ENCODE peak calls at places on chromosomes 16 and 17, in ten cellular contexts. One of them, this sample, is unnamed.

GRCh38 chr16:51592013-51592501 is 441.0 kb upstream of the SALL1 start:
- ATAC-seq in left cardiac atrium: no peak
- ATAC-seq in aorta: no peak
- ATAC-seq in A549: no peak
- ATAC-seq in gastroesophageal sphincter: no peak
- ATAC-seq in natural killer cell: no peak
- ATAC-seq in activated CD8-positive, alpha-beta memory T cell treated with anti-CD3 and anti-CD28 coated beads, Interleukin-2, amount 10 ng/mL, durations not matched to agents 7 days and 5 days: no peak
- ATAC-seq in left lung: peak; percentile 49
- ATAC-seq in psoas muscle: no peak
- ATAC-seq in activated T-cell treated with anti-CD3 and anti-CD28 coated beads, Interleukin-2, amount 50 U/mL, for 4 hours: no peak
- ATAC-seq in this sample: no peak

GRCh38 chr16:66924527-66925321 is 611 bp downstream of the RRAD start:
- ATAC-seq in left cardiac atrium: peak; percentile 48
- ATAC-seq in aorta: peak; percentile 57
- ATAC-seq in A549: peak; percentile 55
- ATAC-seq in gastroesophageal sphincter: peak; percentile 69
- ATAC-seq in natural killer cell: peak; percentile 84
- ATAC-seq in activated CD8-positive, alpha-beta memory T cell treated with anti-CD3 and anti-CD28 coated beads, Interleukin-2, amount 10 ng/mL, durations not matched to agents 7 days and 5 days: peak; percentile 87
- ATAC-seq in left lung: peak; percentile 54
- ATAC-seq in psoas muscle: peak; percentile 8
- ATAC-seq in activated T-cell treated with anti-CD3 and anti-CD28 coated beads, Interleukin-2, amount 50 U/mL, for 4 hours: peak; percentile 89
- ATAC-seq in this sample: peak; percentile 41

GRCh38 chr17:41196068-41196467 is 6.4 kb downstream of the KRTAP9-1 start:
- ATAC-seq in left cardiac atrium: no peak
- ATAC-seq in aorta: no peak
- ATAC-seq in A549: no peak
- ATAC-seq in gastroesophageal sphincter: no peak
- ATAC-seq in natural killer cell: no peak
- ATAC-seq in activated CD8-positive, alpha-beta memory T cell treated with anti-CD3 and anti-CD28 coated beads, Interleukin-2, amount 10 ng/mL, durations not matched to agents 7 days and 5 days: no peak
- ATAC-seq in left lung: no peak
- ATAC-seq in psoas muscle: no peak
- ATAC-seq in activated T-cell treated with anti-CD3 and anti-CD28 coated beads, Interleukin-2, amount 50 U/mL, for 4 hours: no peak
- ATAC-seq in this sample: no peak

GRCh38 chr16:87931504-87931903 is 4.8 kb downstream of the CA5A start:
- ATAC-seq in left cardiac atrium: no peak
- ATAC-seq in aorta: no peak
- ATAC-seq in A549: no peak
- ATAC-seq in gastroesophageal sphincter: no peak
- ATAC-seq in natural killer cell: no peak
- ATAC-seq in activated CD8-positive, alpha-beta memory T cell treated with anti-CD3 and anti-CD28 coated beads, Interleukin-2, amount 10 ng/mL, durations not matched to agents 7 days and 5 days: peak; percentile 42
- ATAC-seq in left lung: no peak
- ATAC-seq in psoas muscle: no peak
- ATAC-seq in activated T-cell treated with anti-CD3 and anti-CD28 coated beads, Interleukin-2, amount 50 U/mL, for 4 hours: peak; percentile 66
- ATAC-seq in this sample: no peak

GRCh38 chr17:61816538-61816937 is 46.8 kb downstream of the BRIP1 start:
- ATAC-seq in left cardiac atrium: no peak
- ATAC-seq in aorta: no peak
- ATAC-seq in A549: no peak
- ATAC-seq in gastroesophageal sphincter: no peak
- ATAC-seq in natural killer cell: no peak
- ATAC-seq in activated CD8-positive, alpha-beta memory T cell treated with anti-CD3 and anti-CD28 coated beads, Interleukin-2, amount 10 ng/mL, durations not matched to agents 7 days and 5 days: no peak
- ATAC-seq in left lung: no peak
- ATAC-seq in psoas muscle: no peak
- ATAC-seq in activated T-cell treated with anti-CD3 and anti-CD28 coated beads, Interleukin-2, amount 50 U/mL, for 4 hours: no peak
- ATAC-seq in this sample: no peak

GRCh38 chr16:71738820-71739219 is 14.3 kb upstream of the PHLPP2 start:
- ATAC-seq in left cardiac atrium: no peak
- ATAC-seq in aorta: no peak
- ATAC-seq in A549: no peak
- ATAC-seq in gastroesophageal sphincter: no peak
- ATAC-seq in natural killer cell: no peak
- ATAC-seq in activated CD8-positive, alpha-beta memory T cell treated with anti-CD3 and anti-CD28 coated beads, Interleukin-2, amount 10 ng/mL, durations not matched to agents 7 days and 5 days: no peak
- ATAC-seq in left lung: no peak
- ATAC-seq in psoas muscle: no peak
- ATAC-seq in activated T-cell treated with anti-CD3 and anti-CD28 coated beads, Interleukin-2, amount 50 U/mL, for 4 hours: no peak
- ATAC-seq in this sample: no peak

GRCh38 chr17:30238387-30239088 is 3.0 kb upstream of the SLC6A4 start:
- ATAC-seq in left cardiac atrium: no peak
- ATAC-seq in aorta: no peak
- ATAC-seq in A549: no peak
- ATAC-seq in gastroesophageal sphincter: no peak
- ATAC-seq in natural killer cell: no peak
- ATAC-seq in activated CD8-positive, alpha-beta memory T cell treated with anti-CD3 and anti-CD28 coated beads, Interleukin-2, amount 10 ng/mL, durations not matched to agents 7 days and 5 days: no peak
- ATAC-seq in left lung: peak; percentile 31
- ATAC-seq in psoas muscle: no peak
- ATAC-seq in activated T-cell treated with anti-CD3 and anti-CD28 coated beads, Interleukin-2, amount 50 U/mL, for 4 hours: no peak
- ATAC-seq in this sample: no peak

GRCh38 chr16:5665770-5666169 is 568.2 kb upstream of the EEF2KMT start:
- ATAC-seq in left cardiac atrium: no peak
- ATAC-seq in aorta: no peak
- ATAC-seq in A549: no peak
- ATAC-seq in gastroesophageal sphincter: no peak
- ATAC-seq in natural killer cell: no peak
- ATAC-seq in activated CD8-positive, alpha-beta memory T cell treated with anti-CD3 and anti-CD28 coated beads, Interleukin-2, amount 10 ng/mL, durations not matched to agents 7 days and 5 days: no peak
- ATAC-seq in left lung: no peak
- ATAC-seq in psoas muscle: no peak
- ATAC-seq in activated T-cell treated with anti-CD3 and anti-CD28 coated beads, Interleukin-2, amount 50 U/mL, for 4 hours: no peak
- ATAC-seq in this sample: no peak

GRCh38 chr16:56764835-56765234 is 34.9 kb downstream of the NUP93 start:
- ATAC-seq in left cardiac atrium: no peak
- ATAC-seq in aorta: no peak
- ATAC-seq in A549: no peak
- ATAC-seq in gastroesophageal sphincter: no peak
- ATAC-seq in natural killer cell: no peak
- ATAC-seq in activated CD8-positive, alpha-beta memory T cell treated with anti-CD3 and anti-CD28 coated beads, Interleukin-2, amount 10 ng/mL, durations not matched to agents 7 days and 5 days: no peak
- ATAC-seq in left lung: no peak
- ATAC-seq in psoas muscle: no peak
- ATAC-seq in activated T-cell treated with anti-CD3 and anti-CD28 coated beads, Interleukin-2, amount 50 U/mL, for 4 hours: no peak
- ATAC-seq in this sample: no peak

GRCh38 chr17:40664582-40665333 is at the start of gene KRT222:
- ATAC-seq in left cardiac atrium: no peak
- ATAC-seq in aorta: no peak
- ATAC-seq in A549: peak; percentile 61
- ATAC-seq in gastroesophageal sphincter: no peak
- ATAC-seq in natural killer cell: no peak
- ATAC-seq in activated CD8-positive, alpha-beta memory T cell treated with anti-CD3 and anti-CD28 coated beads, Interleukin-2, amount 10 ng/mL, durations not matched to agents 7 days and 5 days: no peak
- ATAC-seq in left lung: no peak
- ATAC-seq in psoas muscle: no peak
- ATAC-seq in activated T-cell treated with anti-CD3 and anti-CD28 coated beads, Interleukin-2, amount 50 U/mL, for 4 hours: no peak
- ATAC-seq in this sample: no peak

GRCh38 chr16:87821346-87822001 is 47.8 kb downstream of the SLC7A5 start:
- ATAC-seq in left cardiac atrium: no peak
- ATAC-seq in aorta: no peak
- ATAC-seq in A549: no peak
- ATAC-seq in gastroesophageal sphincter: no peak
- ATAC-seq in natural killer cell: no peak
- ATAC-seq in activated CD8-positive, alpha-beta memory T cell treated with anti-CD3 and anti-CD28 coated beads, Interleukin-2, amount 10 ng/mL, durations not matched to agents 7 days and 5 days: peak; percentile 29
- ATAC-seq in left lung: no peak
- ATAC-seq in psoas muscle: no peak
- ATAC-seq in activated T-cell treated with anti-CD3 and anti-CD28 coated beads, Interleukin-2, amount 50 U/mL, for 4 hours: no peak
- ATAC-seq in this sample: no peak

GRCh38 chr17:2511138-2511461 is 588 bp downstream of the METTL16 start:
- ATAC-seq in left cardiac atrium: no peak
- ATAC-seq in aorta: no peak
- ATAC-seq in A549: no peak
- ATAC-seq in gastroesophageal sphincter: no peak
- ATAC-seq in natural killer cell: no peak
- ATAC-seq in activated CD8-positive, alpha-beta memory T cell treated with anti-CD3 and anti-CD28 coated beads, Interleukin-2, amount 10 ng/mL, durations not matched to agents 7 days and 5 days: no peak
- ATAC-seq in left lung: no peak
- ATAC-seq in psoas muscle: no peak
- ATAC-seq in activated T-cell treated with anti-CD3 and anti-CD28 coated beads, Interleukin-2, amount 50 U/mL, for 4 hours: no peak
- ATAC-seq in this sample: no peak

GRCh38 chr17:78110363-78111011 is 18.1 kb downstream of the TMC6 start:
- ATAC-seq in left cardiac atrium: no peak
- ATAC-seq in aorta: no peak
- ATAC-seq in A549: no peak
- ATAC-seq in gastroesophageal sphincter: no peak
- ATAC-seq in natural killer cell: no peak
- ATAC-seq in activated CD8-positive, alpha-beta memory T cell treated with anti-CD3 and anti-CD28 coated beads, Interleukin-2, amount 10 ng/mL, durations not matched to agents 7 days and 5 days: no peak
- ATAC-seq in left lung: no peak
- ATAC-seq in psoas muscle: peak; percentile 92
- ATAC-seq in activated T-cell treated with anti-CD3 and anti-CD28 coated beads, Interleukin-2, amount 50 U/mL, for 4 hours: no peak
- ATAC-seq in this sample: no peak

GRCh38 chr17:31752570-31752969 is 106.5 kb downstream of the COPRS start:
- ATAC-seq in left cardiac atrium: no peak
- ATAC-seq in aorta: no peak
- ATAC-seq in A549: no peak
- ATAC-seq in gastroesophageal sphincter: no peak
- ATAC-seq in natural killer cell: no peak
- ATAC-seq in activated CD8-positive, alpha-beta memory T cell treated with anti-CD3 and anti-CD28 coated beads, Interleukin-2, amount 10 ng/mL, durations not matched to agents 7 days and 5 days: no peak
- ATAC-seq in left lung: no peak
- ATAC-seq in psoas muscle: no peak
- ATAC-seq in activated T-cell treated with anti-CD3 and anti-CD28 coated beads, Interleukin-2, amount 50 U/mL, for 4 hours: no peak
- ATAC-seq in this sample: peak; percentile 12

GRCh38 chr17:7955414-7956042 is 23.5 kb downstream of the CNTROB start:
- ATAC-seq in left cardiac atrium: peak; percentile 77
- ATAC-seq in aorta: no peak
- ATAC-seq in A549: no peak
- ATAC-seq in gastroesophageal sphincter: no peak
- ATAC-seq in natural killer cell: no peak
- ATAC-seq in activated CD8-positive, alpha-beta memory T cell treated with anti-CD3 and anti-CD28 coated beads, Interleukin-2, amount 10 ng/mL, durations not matched to agents 7 days and 5 days: no peak
- ATAC-seq in left lung: peak; percentile 30
- ATAC-seq in psoas muscle: no peak
- ATAC-seq in activated T-cell treated with anti-CD3 and anti-CD28 coated beads, Interleukin-2, amount 50 U/mL, for 4 hours: no peak
- ATAC-seq in this sample: no peak

GRCh38 chr16:20268409-20268808 is 58.9 kb downstream of the GP2 start:
- ATAC-seq in left cardiac atrium: no peak
- ATAC-seq in aorta: no peak
- ATAC-seq in A549: no peak
- ATAC-seq in gastroesophageal sphincter: no peak
- ATAC-seq in natural killer cell: no peak
- ATAC-seq in activated CD8-positive, alpha-beta memory T cell treated with anti-CD3 and anti-CD28 coated beads, Interleukin-2, amount 10 ng/mL, durations not matched to agents 7 days and 5 days: no peak
- ATAC-seq in left lung: no peak
- ATAC-seq in psoas muscle: no peak
- ATAC-seq in activated T-cell treated with anti-CD3 and anti-CD28 coated beads, Interleukin-2, amount 50 U/mL, for 4 hours: no peak
- ATAC-seq in this sample: no peak

GRCh38 chr17:48161127-48161905 is 53.8 kb downstream of the SNX11 start:
- ATAC-seq in left cardiac atrium: no peak
- ATAC-seq in aorta: no peak
- ATAC-seq in A549: no peak
- ATAC-seq in gastroesophageal sphincter: no peak
- ATAC-seq in natural killer cell: no peak
- ATAC-seq in activated CD8-positive, alpha-beta memory T cell treated with anti-CD3 and anti-CD28 coated beads, Interleukin-2, amount 10 ng/mL, durations not matched to agents 7 days and 5 days: no peak
- ATAC-seq in left lung: no peak
- ATAC-seq in psoas muscle: no peak
- ATAC-seq in activated T-cell treated with anti-CD3 and anti-CD28 coated beads, Interleukin-2, amount 50 U/mL, for 4 hours: no peak
- ATAC-seq in this sample: no peak

GRCh38 chr17:76492250-76492988 is 8.8 kb downstream of the RHBDF2 start:
- ATAC-seq in left cardiac atrium: no peak
- ATAC-seq in aorta: no peak
- ATAC-seq in A549: no peak
- ATAC-seq in gastroesophageal sphincter: no peak
- ATAC-seq in natural killer cell: peak; percentile 4
- ATAC-seq in activated CD8-positive, alpha-beta memory T cell treated with anti-CD3 and anti-CD28 coated beads, Interleukin-2, amount 10 ng/mL, durations not matched to agents 7 days and 5 days: peak; percentile 14
- ATAC-seq in left lung: peak; percentile 11
- ATAC-seq in psoas muscle: no peak
- ATAC-seq in activated T-cell treated with anti-CD3 and anti-CD28 coated beads, Interleukin-2, amount 50 U/mL, for 4 hours: peak; percentile 44
- ATAC-seq in this sample: peak; percentile 69

GRCh38 chr17:4230142-4230541 is 33.6 kb downstream of the ANKFY1 start:
- ATAC-seq in left cardiac atrium: peak; percentile 95
- ATAC-seq in aorta: peak; percentile 91
- ATAC-seq in A549: peak; percentile 96
- ATAC-seq in gastroesophageal sphincter: peak; percentile 98
- ATAC-seq in natural killer cell: no peak
- ATAC-seq in activated CD8-positive, alpha-beta memory T cell treated with anti-CD3 and anti-CD28 coated beads, Interleukin-2, amount 10 ng/mL, durations not matched to agents 7 days and 5 days: no peak
- ATAC-seq in left lung: peak; percentile 95
- ATAC-seq in psoas muscle: peak; percentile 88
- ATAC-seq in activated T-cell treated with anti-CD3 and anti-CD28 coated beads, Interleukin-2, amount 50 U/mL, for 4 hours: no peak
- ATAC-seq in this sample: peak; percentile 81

GRCh38 chr16:49754495-49755290 is 101.2 kb downstream of the ZNF423 start:
- ATAC-seq in left cardiac atrium: peak; percentile 59
- ATAC-seq in aorta: peak; percentile 51
- ATAC-seq in A549: no peak
- ATAC-seq in gastroesophageal sphincter: peak; percentile 61
- ATAC-seq in natural killer cell: no peak
- ATAC-seq in activated CD8-positive, alpha-beta memory T cell treated with anti-CD3 and anti-CD28 coated beads, Interleukin-2, amount 10 ng/mL, durations not matched to agents 7 days and 5 days: no peak
- ATAC-seq in left lung: peak; percentile 73
- ATAC-seq in psoas muscle: peak; percentile 56
- ATAC-seq in activated T-cell treated with anti-CD3 and anti-CD28 coated beads, Interleukin-2, amount 50 U/mL, for 4 hours: no peak
- ATAC-seq in this sample: peak; percentile 28

GRCh38 chr17:32747856-32748255 is 129.1 kb downstream of the MYO1D start:
- ATAC-seq in left cardiac atrium: no peak
- ATAC-seq in aorta: no peak
- ATAC-seq in A549: no peak
- ATAC-seq in gastroesophageal sphincter: no peak
- ATAC-seq in natural killer cell: no peak
- ATAC-seq in activated CD8-positive, alpha-beta memory T cell treated with anti-CD3 and anti-CD28 coated beads, Interleukin-2, amount 10 ng/mL, durations not matched to agents 7 days and 5 days: no peak
- ATAC-seq in left lung: no peak
- ATAC-seq in psoas muscle: no peak
- ATAC-seq in activated T-cell treated with anti-CD3 and anti-CD28 coated beads, Interleukin-2, amount 50 U/mL, for 4 hours: no peak
- ATAC-seq in this sample: no peak

GRCh38 chr16:89565256-89565505 is 4.7 kb downstream of the RPL13 start:
- ATAC-seq in left cardiac atrium: no peak
- ATAC-seq in aorta: no peak
- ATAC-seq in A549: peak; percentile 15
- ATAC-seq in gastroesophageal sphincter: no peak
- ATAC-seq in natural killer cell: no peak
- ATAC-seq in activated CD8-positive, alpha-beta memory T cell treated with anti-CD3 and anti-CD28 coated beads, Interleukin-2, amount 10 ng/mL, durations not matched to agents 7 days and 5 days: no peak
- ATAC-seq in left lung: peak; percentile 3
- ATAC-seq in psoas muscle: no peak
- ATAC-seq in activated T-cell treated with anti-CD3 and anti-CD28 coated beads, Interleukin-2, amount 50 U/mL, for 4 hours: peak; percentile 3
- ATAC-seq in this sample: peak; percentile 32

GRCh38 chr17:48952904-48953303 is 8.3 kb upstream of the SNF8 start:
- ATAC-seq in left cardiac atrium: no peak
- ATAC-seq in aorta: no peak
- ATAC-seq in A549: no peak
- ATAC-seq in gastroesophageal sphincter: no peak
- ATAC-seq in natural killer cell: no peak
- ATAC-seq in activated CD8-positive, alpha-beta memory T cell treated with anti-CD3 and anti-CD28 coated beads, Interleukin-2, amount 10 ng/mL, durations not matched to agents 7 days and 5 days: no peak
- ATAC-seq in left lung: no peak
- ATAC-seq in psoas muscle: no peak
- ATAC-seq in activated T-cell treated with anti-CD3 and anti-CD28 coated beads, Interleukin-2, amount 50 U/mL, for 4 hours: peak; percentile 35
- ATAC-seq in this sample: no peak

GRCh38 chr16:85011846-85012284 is 530 bp upstream of the ZDHHC7 start:
- ATAC-seq in left cardiac atrium: peak; percentile 31
- ATAC-seq in aorta: peak; percentile 64
- ATAC-seq in A549: no peak
- ATAC-seq in gastroesophageal sphincter: no peak
- ATAC-seq in natural killer cell: no peak
- ATAC-seq in activated CD8-positive, alpha-beta memory T cell treated with anti-CD3 and anti-CD28 coated beads, Interleukin-2, amount 10 ng/mL, durations not matched to agents 7 days and 5 days: peak; percentile 3
- ATAC-seq in left lung: peak; percentile 24
- ATAC-seq in psoas muscle: peak; percentile 59
- ATAC-seq in activated T-cell treated with anti-CD3 and anti-CD28 coated beads, Interleukin-2, amount 50 U/mL, for 4 hours: no peak
- ATAC-seq in this sample: peak; percentile 12

GRCh38 chr16:27365142-27366089 is 36.6 kb upstream of the IL21R start:
- ATAC-seq in left cardiac atrium: no peak
- ATAC-seq in aorta: no peak
- ATAC-seq in A549: peak; percentile 12
- ATAC-seq in gastroesophageal sphincter: no peak
- ATAC-seq in natural killer cell: no peak
- ATAC-seq in activated CD8-positive, alpha-beta memory T cell treated with anti-CD3 and anti-CD28 coated beads, Interleukin-2, amount 10 ng/mL, durations not matched to agents 7 days and 5 days: no peak
- ATAC-seq in left lung: peak; percentile 4
- ATAC-seq in psoas muscle: no peak
- ATAC-seq in activated T-cell treated with anti-CD3 and anti-CD28 coated beads, Interleukin-2, amount 50 U/mL, for 4 hours: peak; percentile 14
- ATAC-seq in this sample: peak; percentile 43

GRCh38 chr16:77137045-77137444 is 53.9 kb upstream of the MON1B start:
- ATAC-seq in left cardiac atrium: no peak
- ATAC-seq in aorta: no peak
- ATAC-seq in A549: peak; percentile 39
- ATAC-seq in gastroesophageal sphincter: no peak
- ATAC-seq in natural killer cell: no peak
- ATAC-seq in activated CD8-positive, alpha-beta memory T cell treated with anti-CD3 and anti-CD28 coated beads, Interleukin-2, amount 10 ng/mL, durations not matched to agents 7 days and 5 days: no peak
- ATAC-seq in left lung: no peak
- ATAC-seq in psoas muscle: no peak
- ATAC-seq in activated T-cell treated with anti-CD3 and anti-CD28 coated beads, Interleukin-2, amount 50 U/mL, for 4 hours: no peak
- ATAC-seq in this sample: no peak

GRCh38 chr17:78844301-78845005 is 3.8 kb upstream of the USP36 start:
- ATAC-seq in left cardiac atrium: no peak
- ATAC-seq in aorta: no peak
- ATAC-seq in A549: no peak
- ATAC-seq in gastroesophageal sphincter: no peak
- ATAC-seq in natural killer cell: no peak
- ATAC-seq in activated CD8-positive, alpha-beta memory T cell treated with anti-CD3 and anti-CD28 coated beads, Interleukin-2, amount 10 ng/mL, durations not matched to agents 7 days and 5 days: no peak
- ATAC-seq in left lung: no peak
- ATAC-seq in psoas muscle: no peak
- ATAC-seq in activated T-cell treated with anti-CD3 and anti-CD28 coated beads, Interleukin-2, amount 50 U/mL, for 4 hours: no peak
- ATAC-seq in this sample: no peak

GRCh38 chr17:69967910-69968411 is 107.1 kb upstream of the KCNJ16 start:
- ATAC-seq in left cardiac atrium: no peak
- ATAC-seq in aorta: no peak
- ATAC-seq in A549: no peak
- ATAC-seq in gastroesophageal sphincter: no peak
- ATAC-seq in natural killer cell: no peak
- ATAC-seq in activated CD8-positive, alpha-beta memory T cell treated with anti-CD3 and anti-CD28 coated beads, Interleukin-2, amount 10 ng/mL, durations not matched to agents 7 days and 5 days: no peak
- ATAC-seq in left lung: peak; percentile 23
- ATAC-seq in psoas muscle: no peak
- ATAC-seq in activated T-cell treated with anti-CD3 and anti-CD28 coated beads, Interleukin-2, amount 50 U/mL, for 4 hours: no peak
- ATAC-seq in this sample: no peak

This sample was measured in esophagus mucosa.